ENCODE peak calls at places on chromosomes 5 and 9, in five cellular contexts. U, J, C, V and Q are unnamed samples.

GRCh38 chr9:34519321-34520020 is 3.3 kb downstream of the ENHO start:
- DNase-seq in U (no peak), J (no peak), C (no peak), V (no peak), Q (no peak)

GRCh38 chr5:141691286-141691866 is 9.3 kb upstream of the ARAP3 start:
- DNase-seq in U (no peak), J (no peak), C (no peak), V (no peak), Q (no peak)

GRCh38 chr5:45796959-45797553 is 100.9 kb upstream of the HCN1 start:
- DNase-seq in U (no peak), J (no peak), C (no peak), V (no peak), Q (peak)

GRCh38 chr5:58286741-58287140 is 173.1 kb downstream of the PLK2 start:
- DNase-seq in U (no peak), J (no peak), C (no peak), V (no peak), Q (no peak)

GRCh38 chr9:21434202-21435014 is 5.8 kb upstream of the IFNA1 start:
- DNase-seq in U (peak), J (peak), C (peak), V (peak), Q (peak)

GRCh38 chr5:154642499-154643245 is 112.5 kb upstream of the LARP1 start:
- DNase-seq in U (peak), J (no peak), C (peak), V (no peak), Q (peak)

GRCh38 chr5:158119852-158120708 is 261.1 kb upstream of the CLINT1 start:
- DNase-seq in U (peak), J (no peak), C (no peak), V (no peak), Q (peak)

GRCh38 chr9:135758056-135758455 is 56.1 kb downstream of the KCNT1 start:
- DNase-seq in U (no peak), J (no peak), C (no peak), V (no peak), Q (no peak)

GRCh38 chr5:112574566-112574965 is 155.5 kb upstream of the EPB41L4A start:
- DNase-seq in U (no peak), J (no peak), C (no peak), V (no peak), Q (no peak)

GRCh38 chr5:77066191-77066590 is 20.9 kb downstream of the ZBED3 start:
- DNase-seq in U (no peak), J (no peak), C (no peak), V (no peak), Q (no peak)

DNA sequence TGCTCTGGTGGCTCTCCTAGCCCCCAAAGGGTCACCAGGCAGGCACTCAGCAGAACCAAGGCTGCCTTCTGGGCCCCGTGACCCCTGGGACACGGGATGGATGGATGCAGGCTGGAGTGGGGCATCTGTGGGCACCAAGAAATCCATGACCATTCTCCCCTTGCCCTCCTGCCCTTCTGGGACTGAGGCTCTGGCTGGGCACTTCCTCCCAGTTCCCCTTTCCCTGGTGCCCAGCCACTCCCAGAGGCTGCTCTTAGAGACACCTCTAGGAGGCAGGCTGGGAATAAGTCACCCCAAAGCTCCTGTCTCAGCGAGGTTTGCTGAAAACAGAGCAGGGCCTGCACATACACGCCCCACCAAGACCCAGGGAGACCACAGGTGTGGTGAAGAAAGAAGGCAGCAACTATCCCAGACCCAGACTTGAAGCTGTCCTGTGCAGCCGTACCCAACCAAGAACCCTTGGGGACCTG is 943 bp downstream of the STING1 start:
- DNase-seq in U (no peak), J (no peak), C (peak), V (peak), Q (peak)
- H3K4me3 ChIP-seq in U (peak), J (no peak), C (peak), V (peak), Q (peak)

GRCh38 chr9:83920469-83920941 is 727 bp downstream of the KIF27 start:
- DNase-seq in U (peak), J (peak), C (peak), V (peak), Q (peak)
- TF ChIP-seq CTCF in U (peak), J (peak), C (peak), V (peak), Q (peak)

GRCh38 chr9:137040568-137040967 is 5.4 kb downstream of the NPDC1 start:
- DNase-seq in U (no peak), J (no peak), C (no peak), V (no peak), Q (no peak)

GRCh38 chr9:137039611-137040366 is 6.2 kb downstream of the NPDC1 start:
- DNase-seq in U (no peak), J (no peak), C (no peak), V (no peak), Q (no peak)

GRCh38 chr9:137038916-137039315 is 7.0 kb upstream of the FUT7 start:
- DNase-seq in U (no peak), J (no peak), C (no peak), V (no peak), Q (no peak)

GRCh38 chr9:137042751-137043727 is 2.9 kb downstream of the NPDC1 start:
- DNase-seq in U (no peak), J (no peak), C (no peak), V (no peak), Q (no peak)

DNA sequence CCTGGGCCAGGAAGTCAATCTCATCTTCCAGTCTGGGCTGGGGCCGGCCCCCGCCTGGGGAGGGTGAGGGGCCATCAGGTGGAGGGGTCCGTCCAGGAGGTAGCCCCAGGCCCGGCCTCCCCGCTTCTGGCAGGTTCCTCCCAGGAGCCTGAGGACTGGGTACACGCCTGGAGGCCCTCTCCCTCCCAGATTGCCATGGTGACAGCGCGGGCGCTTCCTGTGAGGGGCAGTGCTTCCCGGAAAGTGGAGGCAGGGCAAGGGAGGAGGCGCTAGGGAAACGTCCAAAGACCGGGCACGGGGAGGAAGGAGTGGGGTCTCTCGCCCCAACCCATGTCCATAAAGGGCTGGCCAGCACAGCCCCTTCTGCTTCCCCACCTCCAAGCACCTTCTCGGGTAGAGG is 4.8 kb downstream of the NPDC1 start:
- DNase-seq in U (no peak), J (no peak), C (no peak), V (no peak), Q (no peak)
- H3K4me3 ChIP-seq in U (no peak), J (no peak), C (no peak), V (no peak), Q (no peak)

GRCh38 chr9:95024097-95024671 is 293.3 kb downstream of the FANCC start:
- DNase-seq in U (no peak), J (no peak), C (no peak), V (no peak), Q (no peak)
- TF ChIP-seq CTCF in U (no peak), J (no peak), C (no peak), V (no peak), Q (no peak)

DNA sequence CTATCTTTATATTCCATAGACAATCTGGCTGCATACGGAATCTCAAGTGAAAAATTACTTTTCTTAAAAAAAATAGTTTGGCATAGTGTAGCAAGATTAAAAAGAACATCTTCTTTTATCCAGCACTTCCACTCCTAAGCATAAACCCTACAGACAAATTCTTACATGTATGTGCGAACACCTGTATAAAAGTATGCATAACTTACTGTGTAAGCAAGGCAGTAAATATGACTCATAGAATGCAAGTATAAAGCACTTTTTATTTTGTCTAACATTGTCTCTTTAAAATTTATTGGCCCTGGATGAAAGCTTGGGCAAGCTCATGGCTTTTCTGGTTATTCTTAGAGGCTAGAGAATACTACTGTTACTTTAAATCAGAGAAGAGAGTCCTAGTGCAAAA is 86.4 kb downstream of the MSX2 start:
- DNase-seq in U (no peak), J (no peak), C (no peak), V (no peak), Q (no peak)
- H3K4me3 ChIP-seq in U (no peak), J (no peak), C (no peak), V (no peak), Q (no peak)

GRCh38 chr9:80117031-80117430 is 545.3 kb downstream of the TLE4 start:
- DNase-seq in U (no peak), J (no peak), C (no peak), V (no peak), Q (no peak)
- TF ChIP-seq CTCF in U (no peak), J (no peak), C (no peak), V (no peak), Q (no peak)

GRCh38 chr5:36153299-36153677 is 1.4 kb downstream of the SKP2 start:
- DNase-seq in U (no peak), J (no peak), C (no peak), V (no peak), Q (no peak)
- H3K4me3 ChIP-seq in U (peak), J (peak), C (peak), V (no peak), Q (peak)

DNA sequence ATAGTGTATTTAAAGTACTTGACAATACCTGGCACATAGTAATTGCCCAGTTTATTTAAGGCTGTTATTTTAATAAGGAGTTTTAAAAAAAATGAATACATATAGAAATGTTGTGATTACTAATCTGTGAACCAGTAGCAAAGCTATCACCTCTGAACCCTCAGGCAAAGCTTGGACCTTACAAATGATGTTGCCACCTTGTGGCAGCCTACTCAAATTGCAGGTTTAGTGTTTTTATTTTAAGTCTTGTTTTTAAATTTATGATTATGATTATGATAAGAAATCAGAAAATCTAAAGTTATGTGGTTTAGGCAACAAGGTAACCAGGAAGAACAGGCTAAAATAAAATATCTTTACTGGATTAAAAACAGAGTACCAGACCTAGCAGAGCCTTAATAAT is 35.8 kb downstream of the PPARGC1B start:
- DNase-seq in U (no peak), J (no peak), C (no peak), V (no peak), Q (no peak)
- TF ChIP-seq CTCF in U (no peak), J (peak), C (peak), V (peak), Q (peak)

DNA sequence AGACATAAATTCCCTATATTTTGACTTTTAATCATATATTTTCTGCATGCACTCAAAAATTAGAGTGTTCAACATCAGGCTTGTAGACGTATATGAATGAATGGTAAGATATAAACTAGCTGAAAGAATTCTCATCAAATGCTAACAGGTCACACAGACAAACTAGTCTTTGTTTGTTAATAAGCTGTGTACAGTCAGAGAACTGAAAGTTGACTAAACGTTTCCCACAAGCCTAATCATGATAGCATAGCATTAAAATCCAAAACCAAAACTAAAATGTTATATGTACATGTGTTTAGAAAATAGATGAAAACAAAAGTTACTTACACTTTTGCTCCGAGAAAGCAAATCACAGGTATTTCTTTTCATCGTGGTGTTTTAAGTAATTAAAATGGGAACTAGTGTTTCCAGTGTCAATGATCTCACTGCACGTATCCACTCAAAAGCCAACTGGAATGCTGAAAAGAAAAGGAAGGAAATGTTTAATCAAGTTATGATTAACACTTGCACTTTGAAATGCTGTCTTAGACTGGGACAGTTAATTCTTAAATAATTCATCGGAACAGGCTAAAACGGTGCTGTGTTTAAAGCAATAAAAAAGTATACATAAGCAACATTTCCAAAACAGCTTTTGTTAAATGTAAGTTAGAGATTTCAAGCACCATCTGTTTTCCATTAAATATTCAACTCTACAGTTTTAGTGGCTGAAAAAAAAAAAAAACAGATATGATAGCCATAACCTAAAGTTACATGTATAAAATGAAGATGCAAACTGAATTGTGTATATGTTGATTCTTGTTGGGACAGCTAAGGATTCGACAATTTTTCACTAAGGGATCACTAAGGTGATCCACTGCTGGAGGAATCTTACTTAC is 291.9 kb upstream of the PDE4D start:
- DNase-seq in U (no peak), J (no peak), C (no peak), V (no peak), Q (peak)
- H3K4me3 ChIP-seq in U (no peak), J (no peak), C (no peak), V (no peak), Q (no peak)